ENCODE peak calls at places on chromosomes 3 and 15, in eight cellular contexts. P is heart left ventricle, A is NB4, M is transverse colon, R is IMR-90, N is ovary, S is A549, F is esophagus muscularis mucosa. Z is an unnamed sample.

GRCh38 chr3:196323723-196324122 is 5.7 kb upstream of the DYNLT2B start:
- DNase-seq in F (no peak), M (no peak), S (no peak), N (no peak), R (peak), P (no peak), A (peak), Z (no peak)

GRCh38 chr15:63950911-63951481 is 95.3 kb downstream of the DAPK2 start:
- DNase-seq in A (no peak), P (no peak), M (no peak), N (no peak), R (peak), S (no peak), F (peak), Z (no peak)

GRCh38 chr15:98699591-98700424 is 51.5 kb downstream of the IGF1R start:
- DNase-seq in A (no peak), P (no peak), S (no peak), R (no peak), F (no peak), M (no peak), N (no peak), Z (no peak)

GRCh38 chr3:106862067-106862466 is 515.2 kb upstream of the CCDC54 start:
- DNase-seq in A (no peak), F (no peak), P (no peak), N (no peak), S (no peak), M (no peak), R (peak), Z (no peak)

GRCh38 chr15:29904731-29905417 is 82.6 kb upstream of the TJP1 start:
- DNase-seq in F (no peak), P (no peak), R (peak), A (no peak), M (no peak), N (no peak), S (no peak), Z (no peak)

GRCh38 chr15:100200287-100200772 is 141.4 kb downstream of the ADAMTS17 start:
- DNase-seq in S (no peak), F (no peak), R (no peak), M (no peak), P (no peak), N (no peak), A (peak), Z (no peak)

GRCh38 chr15:81292516-81293001 is 31.4 kb downstream of the STARD5 start:
- DNase-seq in P (peak), R (no peak), N (no peak), S (no peak), F (no peak), M (peak), A (no peak), Z (no peak)

GRCh38 chr3:195102609-195103467 is 168.1 kb downstream of the XXYLT1 start:
- DNase-seq in M (peak), P (no peak), A (peak), R (peak), S (peak), N (no peak), F (no peak), Z (no peak)

GRCh38 chr15:90756916-90757315 is 39.8 kb downstream of the BLM start:
- DNase-seq in A (no peak), N (no peak), F (no peak), S (no peak), R (peak), P (no peak), M (no peak), Z (no peak)

GRCh38 chr3:5875056-5875455 is 687.5 kb downstream of the EDEM1 start:
- DNase-seq in F (no peak), N (no peak), M (no peak), P (no peak), R (no peak), S (no peak), A (no peak), Z (no peak)

GRCh38 chr15:48221885-48222284 is 15.8 kb downstream of the SLC12A1 start:
- DNase-seq in F (no peak), S (no peak), A (no peak), R (no peak), N (no peak), P (no peak), M (no peak), Z (no peak)

GRCh38 chr3:107704477-107704876 is 181.7 kb downstream of the BBX start:
- DNase-seq in M (no peak), R (peak), S (no peak), F (no peak), A (no peak), P (no peak), N (no peak), Z (no peak)

GRCh38 chr3:71710906-71711494 is 14.2 kb downstream of the EIF4E3 start:
- DNase-seq in S (peak), A (peak), F (no peak), N (no peak), R (peak), P (no peak), M (no peak), Z (no peak)

GRCh38 chr15:88002721-88003120 is 253.8 kb downstream of the NTRK3 start:
- DNase-seq in N (no peak), M (no peak), S (no peak), R (no peak), F (no peak), P (no peak), A (no peak), Z (no peak)

GRCh38 chr3:13022348-13023250 is 50.6 kb downstream of the IQSEC1 start:
- DNase-seq in F (no peak), S (peak), R (peak), M (no peak), P (peak), A (peak), N (peak), Z (no peak)

GRCh38 chr3:117195034-117195433 is 485.5 kb downstream of the TUSC7 start:
- DNase-seq in R (no peak), S (no peak), M (no peak), P (no peak), A (no peak), F (no peak), N (no peak), Z (no peak)

DNA sequence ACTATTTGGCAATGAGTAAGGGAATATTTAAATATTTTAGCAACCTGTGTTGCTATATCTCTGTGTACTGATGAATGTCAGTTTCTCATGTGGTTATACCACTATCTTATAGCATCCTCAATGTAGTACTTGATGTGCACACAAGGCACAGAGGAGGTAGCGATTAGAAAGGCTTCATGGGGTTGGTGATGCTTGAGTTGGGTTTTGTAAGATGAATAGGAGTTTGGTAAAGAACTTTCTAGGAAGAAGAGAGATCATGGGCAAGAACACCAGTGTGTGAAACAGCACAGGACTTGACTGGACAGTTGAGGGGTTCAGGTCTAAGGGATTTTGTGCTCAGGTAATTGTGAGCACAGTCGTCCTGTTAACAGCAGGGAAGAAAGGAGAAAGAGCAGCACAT is 38.1 kb downstream of the LPP start:
- DNase-seq in F (no peak), P (no peak), A (no peak), M (no peak), S (no peak), N (no peak), R (no peak), Z (no peak)
- TF ChIP-seq CTCF in F (no peak), P (no peak), A (no peak), M (no peak), S (no peak), N (no peak), R (no peak), Z (no peak)

DNA sequence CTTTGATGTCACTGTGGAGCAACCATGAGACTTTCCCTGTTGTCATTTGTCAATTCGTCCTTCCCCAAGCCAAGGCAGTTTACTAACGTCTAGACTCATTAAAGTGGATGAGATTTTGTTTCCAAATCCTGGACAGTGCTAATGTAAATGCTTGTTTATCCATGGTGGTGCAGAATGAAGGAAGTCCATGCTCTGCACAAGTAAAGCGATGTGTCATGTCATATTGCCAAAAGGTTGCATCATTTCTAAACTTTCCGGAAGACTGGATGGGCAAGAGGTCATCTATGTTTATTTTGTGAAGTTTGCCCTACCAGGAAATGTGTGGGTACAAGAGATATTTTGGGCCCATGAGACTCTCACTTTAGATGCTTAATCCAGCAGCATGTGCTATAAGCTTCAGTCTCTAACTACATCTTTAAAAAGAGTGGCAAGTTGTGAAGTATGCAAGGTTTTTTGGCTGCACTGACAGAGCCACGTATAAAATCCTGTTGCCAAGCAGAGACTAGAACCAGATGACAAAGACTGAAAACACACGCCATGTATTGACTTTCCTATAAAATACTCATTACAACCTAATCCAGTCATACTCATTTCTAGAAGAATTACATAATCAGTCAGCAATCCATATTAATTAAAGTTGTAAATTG is 72.1 kb upstream of the FNDC3B start:
- DNase-seq in S (peak), F (no peak), P (no peak), A (peak), N (no peak), M (no peak), R (peak), Z (no peak)
- H3K4me3 ChIP-seq in S (no peak), F (no peak), P (peak), A (no peak), N (no peak), M (no peak), R (no peak), Z (no peak)

GRCh38 chr15:52232327-52232726 is 41.1 kb upstream of the GNB5 start:
- DNase-seq in P (no peak), F (no peak), M (no peak), S (no peak), R (no peak), A (no peak), N (no peak), Z (no peak)

GRCh38 chr15:52236015-52236414 is 44.8 kb upstream of the GNB5 start:
- DNase-seq in P (no peak), A (peak), M (no peak), N (no peak), R (no peak), S (no peak), F (no peak), Z (no peak)

GRCh38 chr15:52238149-52238548 is 47.0 kb upstream of the GNB5 start:
- DNase-seq in P (no peak), A (no peak), F (no peak), S (no peak), M (no peak), N (no peak), R (no peak), Z (no peak)

GRCh38 chr15:52233405-52233804 is 42.2 kb upstream of the GNB5 start:
- DNase-seq in F (no peak), A (peak), S (no peak), P (no peak), M (no peak), N (no peak), R (peak), Z (no peak)

DNA sequence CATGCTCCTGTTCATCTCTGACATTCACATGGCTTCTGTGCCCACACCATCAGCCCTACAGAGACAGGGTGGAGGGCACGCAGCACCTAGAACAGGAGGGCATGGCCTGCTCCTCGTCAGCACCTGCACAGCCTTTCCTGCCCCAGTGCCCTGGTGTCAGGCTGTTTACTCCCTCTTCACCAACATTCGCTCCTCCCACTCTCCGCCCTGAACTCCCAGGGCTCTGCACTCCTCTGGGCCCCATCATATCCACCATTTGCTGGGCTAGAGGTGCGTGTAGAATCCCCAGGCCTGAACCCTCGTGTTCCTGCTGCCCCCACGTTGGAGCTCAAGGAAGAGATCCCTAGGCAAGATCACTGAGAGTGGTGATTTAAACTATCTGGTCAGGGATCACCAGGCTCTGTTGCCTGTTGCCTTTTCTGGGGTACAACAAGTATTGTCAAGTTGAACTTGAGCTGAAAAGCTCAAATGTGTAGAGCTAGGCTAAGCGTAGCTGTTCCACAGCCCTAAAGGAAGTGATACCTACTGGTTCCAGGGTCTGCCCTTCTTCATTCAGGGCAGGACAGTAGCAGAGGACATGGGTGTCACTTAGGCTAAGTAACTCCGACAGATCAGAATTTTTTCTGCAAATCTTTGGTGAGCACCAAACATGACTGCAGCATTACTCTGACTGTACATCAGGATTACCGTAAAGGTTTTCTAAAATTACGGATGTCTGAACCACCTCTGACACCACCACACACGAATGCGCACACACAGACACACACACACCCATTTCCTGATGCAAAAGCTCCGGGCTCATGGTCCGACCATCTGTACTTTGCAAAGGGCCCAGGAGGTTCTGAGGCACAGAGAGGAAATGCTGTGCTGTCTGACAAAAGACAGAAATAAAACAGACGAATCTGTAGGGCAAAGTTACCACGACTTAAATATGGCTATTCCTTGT is 43.7 kb upstream of the GNB5 start:
- DNase-seq in R (no peak), A (no peak), M (peak), P (no peak), S (no peak), F (no peak), N (no peak), Z (no peak)
- TF ChIP-seq POLR2A in R (no peak), A (no peak), M (no peak), P (no peak), S (no peak), F (no peak), N (no peak), Z (no peak)

GRCh38 chr3:69791919-69792399 is 52.7 kb downstream of the MITF start:
- DNase-seq in M (no peak), R (peak), N (no peak), P (no peak), A (peak), F (no peak), S (no peak), Z (no peak)
- TF ChIP-seq CTCF in M (peak), R (peak), N (peak), P (peak), A (no peak), F (peak), S (peak), Z (peak)

GRCh38 chr3:32612551-32612950 is 41.9 kb upstream of the DYNC1LI1 start:
- DNase-seq in P (no peak), N (no peak), S (no peak), F (peak), A (no peak), M (no peak), R (no peak), Z (no peak)

GRCh38 chr3:32616267-32616962 is 45.8 kb upstream of the DYNC1LI1 start:
- DNase-seq in M (no peak), S (no peak), N (no peak), F (no peak), R (no peak), P (no peak), A (no peak), Z (no peak)

GRCh38 chr3:32614956-32615355 is 44.3 kb upstream of the DYNC1LI1 start:
- DNase-seq in S (no peak), M (no peak), A (no peak), R (peak), F (no peak), N (no peak), P (no peak), Z (no peak)

GRCh38 chr3:32613183-32613582 is 42.5 kb upstream of the DYNC1LI1 start:
- DNase-seq in S (no peak), R (no peak), N (no peak), A (no peak), F (peak), M (no peak), P (no peak), Z (no peak)
- H3K4me3 ChIP-seq in S (no peak), R (no peak), N (no peak), A (no peak), F (no peak), M (no peak), P (no peak), Z (no peak)

DNA sequence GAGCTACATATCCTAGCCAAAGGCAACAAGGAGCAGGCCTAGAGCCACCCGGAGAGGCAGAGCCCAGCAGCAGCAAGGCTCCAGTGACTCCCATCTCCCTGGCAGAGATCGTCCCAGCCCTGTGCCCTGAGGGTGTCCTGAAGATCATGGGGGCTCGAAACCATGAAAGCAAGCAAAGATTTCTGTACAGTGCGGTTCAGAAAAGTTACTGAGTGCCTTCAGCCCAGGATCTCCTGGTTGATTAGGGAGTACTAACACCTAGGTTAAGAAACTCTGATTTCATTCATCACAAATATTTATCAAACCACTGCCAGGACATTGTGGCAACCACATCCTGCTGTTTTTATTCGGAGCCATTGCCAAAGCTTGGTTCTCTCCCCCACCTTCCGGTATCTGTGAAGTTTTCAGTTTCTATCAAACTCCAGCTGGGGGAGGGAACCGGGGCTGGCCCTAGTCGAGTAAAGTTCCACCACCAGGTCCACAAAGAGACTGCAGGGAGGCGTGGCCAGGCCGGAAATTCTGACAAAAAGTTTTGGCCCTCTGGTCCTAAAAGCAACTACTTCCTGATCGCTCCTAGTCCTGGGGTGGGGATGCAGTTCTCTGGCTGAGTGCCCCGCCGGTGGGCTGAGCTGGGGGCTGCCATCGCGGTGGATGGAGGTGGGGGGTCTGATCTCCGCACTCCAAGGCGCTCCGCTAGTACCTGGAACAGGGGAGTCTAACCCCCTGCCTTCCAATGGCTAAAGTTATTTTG is 1.2 kb downstream of the RAB43 start:
- DNase-seq in F (peak), A (peak), R (peak), S (peak), M (peak), N (peak), P (peak), Z (peak)
- TF ChIP-seq POLR2A in F (peak), A (peak), R (peak), S (no peak), M (peak), N (peak), P (no peak), Z (peak)

DNA sequence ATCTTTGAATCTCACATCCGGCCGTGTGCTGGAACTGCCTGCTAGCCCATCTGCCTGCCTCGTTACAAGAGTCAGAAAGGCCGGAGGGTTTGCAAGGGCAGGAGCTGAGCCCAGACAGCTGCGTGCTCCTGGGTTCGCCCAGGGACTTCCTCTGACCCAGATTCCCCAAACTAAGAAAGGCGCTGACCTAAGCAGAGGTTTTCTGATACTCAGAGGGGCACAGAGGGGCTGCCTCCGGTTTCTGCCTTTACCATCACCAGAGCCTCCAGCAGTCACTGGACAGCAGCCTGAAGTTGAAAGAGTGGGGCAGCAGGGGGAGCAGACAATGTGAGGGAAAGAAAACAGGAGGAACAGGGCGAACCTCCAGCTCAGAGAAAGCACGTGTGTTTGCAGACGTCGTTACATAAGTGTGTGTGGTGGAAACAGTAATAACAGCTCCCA is 33.4 kb upstream of the RAD18 start:
- DNase-seq in P (peak), A (no peak), R (peak), M (no peak), F (no peak), N (peak), S (no peak), Z (no peak)
- TF ChIP-seq CTCF in P (peak), A (no peak), R (peak), M (no peak), F (peak), N (peak), S (no peak), Z (no peak)

GRCh38 chr15:66413555-66413954 is 26.8 kb downstream of the MAP2K1 start:
- DNase-seq in P (no peak), R (no peak), A (no peak), M (no peak), F (no peak), S (no peak), N (no peak), Z (no peak)

GRCh38 chr15:66412213-66412612 is 25.5 kb downstream of the MAP2K1 start:
- DNase-seq in S (no peak), N (no peak), P (no peak), F (no peak), M (no peak), A (no peak), R (no peak), Z (no peak)

GRCh38 chr15:66409565-66410108 is 22.9 kb downstream of the MAP2K1 start:
- DNase-seq in A (no peak), S (no peak), M (no peak), R (no peak), P (no peak), N (no peak), F (no peak), Z (no peak)

GRCh38 chr15:66408690-66409089 is 22.0 kb downstream of the MAP2K1 start:
- DNase-seq in F (no peak), M (no peak), S (no peak), A (no peak), N (no peak), P (no peak), R (no peak), Z (no peak)

GRCh38 chr15:66411190-66411589 is 24.5 kb downstream of the MAP2K1 start:
- DNase-seq in F (no peak), S (no peak), N (no peak), M (no peak), A (peak), P (no peak), R (no peak), Z (no peak)
- H3K4me3 ChIP-seq in F (no peak), S (no peak), N (no peak), M (no peak), A (no peak), P (no peak), R (no peak), Z (no peak)

GRCh38 chr3:49093853-49094767 is at the start of gene QRICH1:
- DNase-seq in M (peak), P (peak), R (peak), N (peak), F (peak), S (peak), A (peak), Z (peak)
- TF ChIP-seq POLR2A in M (peak), P (no peak), R (peak), N (peak), F (peak), S (peak), A (peak), Z (peak)

GRCh38 chr3:10280177-10280529 is 12.6 kb downstream of the GHRL start:
- DNase-seq in A (no peak), N (no peak), M (no peak), F (no peak), R (no peak), S (no peak), P (no peak), Z (no peak)
- TF ChIP-seq CTCF in A (no peak), N (no peak), M (no peak), F (no peak), R (no peak), S (no peak), P (no peak), Z (no peak)